ENCODE peak calls at places on chromosomes 3 and 15, in ten cellular contexts. E is K562, U is A549, Z is kidney epithelial cell, D is tibial artery, G is prostate gland, X is bronchial epithelial cell, J is AG10803, R is HFF-Myc, T is adrenal gland. Y is an unnamed sample.

GRCh38 chr3:123390865-123391613 is 57.9 kb downstream of the ADCY5 start:
- DNase-seq in E (no peak), U (no peak), Z (no peak), D (no peak), G (no peak), X (no peak), J (peak; percentile 77), R (peak; percentile 41), T (peak; percentile 53), Y (no peak)

GRCh38 chr3:67037615-67038014 is 39.5 kb downstream of the KBTBD8 start:
- DNase-seq in E (no peak), U (no peak), Z (no peak), D (no peak), G (no peak), X (peak; percentile 30), J (peak; percentile 3), R (no peak), T (no peak), Y (peak; percentile 67)

GRCh38 chr3:180102134-180102533 is 65.4 kb upstream of the PEX5L start:
- DNase-seq in E (no peak), U (no peak), Z (no peak), D (no peak), G (no peak), X (no peak), J (no peak), R (no peak), T (no peak), Y (peak; percentile 10)

GRCh38 chr3:138068579-138069174 is 46.7 kb downstream of the DZIP1L start:
- DNase-seq in E (peak; percentile 82), U (peak; percentile 75), Z (no peak), D (peak; percentile 82), G (peak; percentile 69), X (peak; percentile 62), J (peak; percentile 79), R (no peak), T (peak; percentile 88), Y (peak; percentile 86)

GRCh38 chr3:19029837-19030835 is 118.2 kb upstream of the KCNH8 start:
- DNase-seq in E (no peak), U (no peak), Z (no peak), D (no peak), G (no peak), X (peak; percentile 33), J (no peak), R (no peak), T (no peak), Y (no peak)

GRCh38 chr15:29398907-29399306 is 129.3 kb upstream of the NSMCE3 start:
- DNase-seq in E (no peak), U (no peak), Z (no peak), D (no peak), G (no peak), X (no peak), J (no peak), R (no peak), T (no peak), Y (no peak)

GRCh38 chr3:185825639-185826481 is 1.0 kb upstream of the IGF2BP2 start:
- DNase-seq in E (no peak), U (peak; percentile 57), Z (no peak), D (no peak), G (peak; percentile 23), X (peak; percentile 48), J (peak; percentile 34), R (no peak), T (peak; percentile 43), Y (peak; percentile 48)

GRCh38 chr3:156059950-156060501 is 60.4 kb upstream of the KCNAB1 start:
- DNase-seq in E (no peak), U (no peak), Z (no peak), D (no peak), G (no peak), X (no peak), J (no peak), R (no peak), T (no peak), Y (no peak)

GRCh38 chr3:157089455-157090221 is 70.3 kb downstream of the CCNL1 start:
- DNase-seq in E (peak; percentile 43), U (peak; percentile 14), Z (no peak), D (no peak), G (peak; percentile 20), X (peak; percentile 90), J (no peak), R (no peak), T (peak; percentile 31), Y (peak; percentile 88)

GRCh38 chr15:92580933-92581445 is 74.6 kb downstream of the FAM174B start:
- DNase-seq in E (no peak), U (no peak), Z (no peak), D (no peak), G (no peak), X (no peak), J (no peak), R (no peak), T (no peak), Y (no peak)

GRCh38 chr15:59751552-59752413 is 62.7 kb upstream of the BNIP2 start:
- DNase-seq in E (peak; percentile 21), U (peak; percentile 52), Z (no peak), D (no peak), G (no peak), X (peak; percentile 42), J (peak; percentile 2), R (no peak), T (no peak), Y (peak; percentile 14)

GRCh38 chr3:160400048-160400630 is 689 bp downstream of the SMC4 start:
- DNase-seq in E (peak; percentile 17), U (peak; percentile 42), Z (no peak), D (peak; percentile 73), G (peak; percentile 32), X (peak; percentile 51), J (peak; percentile 59), R (no peak), T (peak; percentile 54), Y (peak; percentile 69)

GRCh38 chr3:70728311-70728710 is 415.9 kb upstream of the MDFIC2 start:
- DNase-seq in E (no peak), U (no peak), Z (no peak), D (no peak), G (no peak), X (no peak), J (peak; percentile 31), R (peak; percentile 48), T (no peak), Y (peak; percentile 47)

DNA sequence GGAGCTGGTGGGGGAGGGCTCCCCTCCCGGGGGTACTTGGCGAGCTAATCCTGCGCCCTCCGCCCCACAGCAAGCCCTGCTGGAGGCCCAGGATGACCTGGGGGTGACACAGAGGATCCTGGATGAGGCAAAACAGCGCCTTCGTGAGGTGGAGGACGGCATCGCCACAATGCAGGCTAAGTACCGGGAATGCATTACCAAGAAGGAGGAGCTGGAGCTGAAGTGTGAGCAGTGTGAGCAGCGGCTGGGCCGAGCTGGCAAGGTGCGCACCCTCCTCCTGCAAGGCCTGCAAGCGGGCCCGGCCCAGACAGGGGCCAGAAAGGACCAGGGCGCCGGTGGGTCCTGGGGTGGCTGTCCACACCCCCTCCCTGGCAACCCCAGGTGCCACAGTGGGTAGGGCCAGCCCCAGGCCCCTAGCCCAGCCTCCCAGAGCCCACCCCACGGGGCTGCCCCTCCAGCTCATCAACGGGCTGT is 56.5 kb downstream of the SEMA3G start:
- DNase-seq in E (peak; percentile 44), U (no peak), Z (no peak), D (no peak), G (no peak), X (no peak), J (no peak), R (no peak), T (no peak), Y (no peak)
- TF ChIP-seq CTCF in E (peak; percentile 58), U (no peak), Z (no peak), D (no peak), G (no peak), X (no peak), J (no peak), R (no peak), T (no peak), Y (no peak)

GRCh38 chr15:47618216-47618615 is 99.1 kb upstream of the SEMA6D start:
- DNase-seq in E (no peak), U (no peak), Z (no peak), D (no peak), G (no peak), X (no peak), J (no peak), R (no peak), T (no peak), Y (no peak)
- H3K4me3 ChIP-seq in E (no peak overlapping the region), U (no peak overlapping the region), Z (no peak overlapping the region), D (no peak overlapping the region), G (no peak overlapping the region), X (no peak overlapping the region), J (no peak overlapping the region), R (no peak overlapping the region), T (no peak overlapping the region), Y (no peak overlapping the region)

DNA sequence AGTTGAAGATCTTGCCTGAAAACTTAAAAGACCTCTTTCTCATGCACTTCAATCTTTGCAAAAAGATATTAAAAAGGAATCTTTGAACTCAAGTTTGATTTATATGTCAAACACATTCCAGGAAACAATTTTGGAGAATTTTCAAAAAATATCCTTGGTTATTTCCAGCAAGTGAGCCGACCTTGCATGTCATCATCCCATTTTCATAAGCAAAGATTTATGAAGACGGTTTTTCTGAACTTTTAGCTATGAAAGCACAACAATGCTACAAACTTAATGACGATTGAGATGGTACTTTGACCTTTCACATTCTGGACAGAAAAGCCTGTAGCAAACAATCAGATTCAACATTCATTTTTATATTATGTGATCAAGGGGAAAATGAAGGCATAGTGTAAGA is 95.6 kb downstream of the RFX7 start:
- DNase-seq in E (no peak), U (no peak), Z (no peak), D (no peak), G (no peak), X (no peak), J (peak; percentile 11), R (no peak), T (peak; percentile 40), Y (no peak)
- TF ChIP-seq CTCF in E (no peak), U (no peak), Z (no peak), D (no peak), G (no peak), X (no peak), J (no peak), R (no peak), T (no peak), Y (no peak)

GRCh38 chr3:194833511-194833910 is 147.8 kb downstream of the FAM43A start:
- DNase-seq in E (no peak), U (no peak), Z (no peak), D (no peak), G (no peak), X (peak; percentile 17), J (no peak), R (no peak), T (no peak), Y (no peak)

GRCh38 chr3:194830401-194830800 is 144.7 kb downstream of the FAM43A start:
- DNase-seq in E (no peak), U (no peak), Z (no peak), D (no peak), G (no peak), X (no peak), J (no peak), R (no peak), T (no peak), Y (no peak)

GRCh38 chr3:194830978-194831377 is 145.3 kb downstream of the FAM43A start:
- DNase-seq in E (no peak), U (no peak), Z (no peak), D (no peak), G (no peak), X (no peak), J (no peak), R (no peak), T (no peak), Y (no peak)

GRCh38 chr3:194828926-194829325 is 143.2 kb downstream of the FAM43A start:
- DNase-seq in E (no peak), U (no peak), Z (no peak), D (no peak), G (no peak), X (no peak), J (no peak), R (no peak), T (no peak), Y (no peak)

GRCh38 chr3:194832346-194833104 is 146.8 kb downstream of the FAM43A start:
- DNase-seq in E (no peak), U (no peak), Z (no peak), D (no peak), G (no peak), X (no peak), J (no peak), R (no peak), T (no peak), Y (no peak)
- H3K4me3 ChIP-seq in E (no peak overlapping the region), U (no peak overlapping the region), Z (no peak overlapping the region), D (no peak overlapping the region), G (no peak overlapping the region), X (no peak overlapping the region), J (no peak overlapping the region), R (no peak overlapping the region), T (no peak overlapping the region), Y (no peak overlapping the region)

Y was measured in fibroblast of the aortic adventitia.